ENCODE peak calls at places on chromosomes 1 and 21, in eight cellular contexts. G is AG04450, K is K562, T is ovary, V is astrocyte of the cerebellum, P is AG09309, M is mucosa of descending colon, Q is kidney. J is an unnamed sample.
A peak's percentile ranks its signal among the peaks of the same experiment; 100 is the strongest.

GRCh38 chr21:43775795-43776430 is at the start of gene CSTB:
- DNase-seq in G (no peak), K (peak; percentile 88), T (peak; percentile 85), V (no peak), P (no peak), M (peak; percentile 91), Q (peak; percentile 96), J (peak; percentile 80)

GRCh38 chr1:50860702-50861101 is 99.4 kb downstream of the FAF1 start:
- DNase-seq in G (no peak), K (no peak), T (no peak), V (no peak), P (no peak), M (no peak), Q (no peak), J (no peak)

GRCh38 chr1:35475356-35475755 is 81.8 kb downstream of the KIAA0319L start:
- DNase-seq in G (no peak), K (no peak), T (no peak), V (no peak), P (no peak), M (no peak), Q (no peak), J (no peak)

GRCh38 chr1:17184822-17185484 is 20.0 kb upstream of the PADI1 start:
- DNase-seq in G (no peak), K (no peak), T (no peak), V (no peak), P (no peak), M (no peak), Q (peak; percentile 69), J (no peak)

GRCh38 chr1:7387053-7387861 is 383.8 kb upstream of the VAMP3 start:
- DNase-seq in G (no peak), K (no peak), T (no peak), V (no peak), P (no peak), M (no peak), Q (peak; percentile 38), J (peak; percentile 20)

GRCh38 chr1:55127827-55128343 is 87.3 kb downstream of the USP24 start:
- DNase-seq in G (peak; percentile 10), K (no peak), T (no peak), V (no peak), P (no peak), M (no peak), Q (no peak), J (no peak)

GRCh38 chr1:212727386-212728181 is 27.9 kb upstream of the BATF3 start:
- DNase-seq in G (no peak), K (no peak), T (no peak), V (peak; percentile 92), P (peak; percentile 65), M (no peak), Q (peak; percentile 41), J (no peak)

GRCh38 chr21:41847066-41847804 is 31.9 kb downstream of the PRDM15 start:
- DNase-seq in G (no peak), K (peak; percentile 65), T (no peak), V (no peak), P (no peak), M (no peak), Q (no peak), J (no peak)

GRCh38 chr1:65267291-65268087 is 41.9 kb upstream of the DNAJC6 start:
- DNase-seq in G (no peak), K (peak; percentile 53), T (no peak), V (no peak), P (no peak), M (no peak), Q (no peak), J (no peak)

GRCh38 chr1:53417003-53417402 is 42.2 kb upstream of the DMRTB1 start:
- DNase-seq in G (no peak), K (no peak), T (no peak), V (no peak), P (no peak), M (no peak), Q (no peak), J (no peak)

GRCh38 chr1:78493456-78493855 is 2.7 kb downstream of the PTGFR start:
- DNase-seq in G (no peak), K (no peak), T (no peak), V (no peak), P (no peak), M (no peak), Q (no peak), J (no peak)

GRCh38 chr1:20400341-20401177 is 85.5 kb downstream of the CAMK2N1 start:
- DNase-seq in G (no peak), K (no peak), T (no peak), V (no peak), P (no peak), M (no peak), Q (no peak), J (no peak)

GRCh38 chr1:58293388-58293787 is 253.1 kb downstream of the OMA1 start:
- DNase-seq in G (no peak), K (no peak), T (no peak), V (no peak), P (peak; percentile 21), M (no peak), Q (no peak), J (no peak)

GRCh38 chr1:85502625-85503083 is 37.7 kb upstream of the DDAH1 start:
- DNase-seq in G (peak; percentile 59), K (no peak), T (no peak), V (peak; percentile 68), P (no peak), M (no peak), Q (no peak), J (peak; percentile 70)

DNA sequence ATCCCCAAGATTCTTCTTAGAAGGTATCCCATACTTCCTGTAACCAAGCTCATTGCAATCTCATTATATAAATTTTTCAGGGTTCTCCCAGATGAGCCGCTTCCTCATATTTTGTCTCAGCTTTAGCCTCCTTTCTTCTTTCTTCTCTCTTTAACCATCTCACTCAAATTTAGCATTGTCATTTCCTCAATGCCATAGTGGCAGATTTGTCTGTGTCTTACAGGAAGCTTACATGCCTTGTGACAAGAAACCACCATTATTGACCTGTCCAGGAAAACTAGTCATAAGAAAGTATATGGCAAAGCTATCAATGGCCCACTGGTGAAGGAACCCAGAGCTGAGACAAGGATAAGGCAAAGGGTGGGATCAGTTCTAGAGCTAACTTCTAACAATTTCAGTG is 6.0 kb upstream of the FCRL2 start:
- DNase-seq in G (no peak), K (no peak), T (no peak), V (no peak), P (no peak), M (no peak), Q (no peak), J (no peak)
- H3K4me3 ChIP-seq in G (no peak overlapping the region), K (no peak overlapping the region), T (no peak overlapping the region), V (no peak overlapping the region), P (no peak overlapping the region), M (no peak overlapping the region), Q (no peak overlapping the region), J (no peak overlapping the region)

GRCh38 chr1:163701783-163702182 is 380.0 kb downstream of the NUF2 start:
- DNase-seq in G (no peak), K (no peak), T (no peak), V (no peak), P (no peak), M (no peak), Q (no peak), J (no peak)
- TF ChIP-seq CTCF in G (no peak), K (no peak), T (no peak), V (no peak), P (no peak), M (no peak), Q (no peak), J (no peak)

GRCh38 chr1:88888755-88889154 is 2.6 kb downstream of the GTF2B start:
- DNase-seq in G (no peak), K (no peak), T (no peak), V (no peak), P (no peak), M (no peak), Q (no peak), J (no peak)
- H3K4me3 ChIP-seq in G (no peak overlapping the region), K (no peak overlapping the region), T (no peak overlapping the region), V (no peak overlapping the region), P (no peak overlapping the region), M (no peak overlapping the region), Q (no peak overlapping the region), J (no peak overlapping the region)

GRCh38 chr1:168092151-168092550 is 44.6 kb downstream of the GPR161 start:
- DNase-seq in G (no peak), K (no peak), T (peak; percentile 46), V (peak; percentile 5), P (no peak), M (no peak), Q (no peak), J (no peak)

GRCh38 chr1:168091720-168092119 is 45.0 kb downstream of the GPR161 start:
- DNase-seq in G (no peak), K (no peak), T (no peak), V (no peak), P (no peak), M (no peak), Q (no peak), J (no peak)

GRCh38 chr1:168093616-168094015 is 43.1 kb downstream of the GPR161 start:
- DNase-seq in G (no peak), K (no peak), T (no peak), V (no peak), P (no peak), M (no peak), Q (no peak), J (no peak)

GRCh38 chr1:168091063-168091462 is 45.7 kb downstream of the GPR161 start:
- DNase-seq in G (no peak), K (no peak), T (no peak), V (no peak), P (no peak), M (no peak), Q (no peak), J (no peak)

GRCh38 chr1:168092566-168093355 is 44.0 kb downstream of the GPR161 start:
- DNase-seq in G (no peak), K (no peak), T (no peak), V (peak; percentile 20), P (no peak), M (no peak), Q (no peak), J (no peak)
- TF ChIP-seq CTCF in G (peak; percentile 34), K (peak; percentile 43), T (peak; percentile 10), V (peak; percentile 47), P (peak; percentile 45), M (no peak), Q (peak; percentile 14), J (no peak)

DNA sequence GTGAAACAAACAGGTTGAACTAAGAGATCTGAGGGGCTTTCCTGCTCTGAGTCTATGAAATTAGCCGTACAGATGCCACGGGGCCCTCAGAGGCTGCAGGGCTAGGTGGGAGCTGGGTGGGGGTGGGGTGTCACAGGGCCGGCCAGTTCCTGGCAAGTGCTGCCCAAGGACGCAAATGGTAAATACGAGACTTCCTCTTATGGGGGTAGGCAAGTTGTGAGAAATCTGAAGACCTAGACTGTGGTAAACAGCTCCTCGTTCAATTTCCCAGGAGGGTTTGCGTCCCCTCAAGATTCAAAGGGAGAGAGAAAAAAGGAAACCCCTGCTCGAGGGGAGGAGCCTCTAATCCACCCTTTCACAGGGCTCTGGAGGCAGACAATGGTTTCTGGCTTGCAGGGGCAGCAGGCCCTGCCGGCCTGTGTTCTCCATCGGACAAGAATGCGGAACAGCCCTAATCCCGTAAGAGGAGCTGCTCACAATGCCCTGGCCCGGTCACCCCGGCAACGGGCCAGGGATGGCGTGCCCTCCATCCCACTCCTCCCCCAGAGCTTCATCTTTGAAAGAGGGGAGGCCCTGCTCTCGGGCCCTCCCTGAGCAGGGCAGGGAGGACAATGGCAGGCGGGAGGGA is 7.8 kb downstream of the NUAK2 start:
- DNase-seq in G (peak; percentile 66), K (no peak), T (peak; percentile 67), V (no peak), P (no peak), M (peak; percentile 75), Q (peak; percentile 86), J (peak; percentile 35)
- H3K4me3 ChIP-seq in G (peak overlapping the region; percentile 36), K (no peak overlapping the region), T (no peak overlapping the region), V (no peak overlapping the region), P (no peak overlapping the region), M (no peak overlapping the region), Q (no peak overlapping the region), J (peak overlapping the region; percentile 24)